ENCODE peak calls at places on chromosomes 6 and 20, in ten cellular contexts. One of them, this sample, is unnamed.

GRCh38 chr6:167093922-167094432 is 28.9 kb upstream of the CCR6 start:
- DNase-seq in mucosa of descending colon: peak
- DNase-seq in activated B cell treated with CpG ODN at 0.5 μM for 24 hours: peak
- DNase-seq in HFFc6: no peak
- DNase-seq in A549: no peak
- DNase-seq in hepatocyte: no peak
- DNase-seq in nephron progenitor cell: no peak
- DNase-seq in WTC11: no peak
- DNase-seq in Calu3: no peak
- DNase-seq in fibroblast of lung: no peak
- DNase-seq in this sample: no peak

GRCh38 chr20:59835448-59836395 is 97.7 kb downstream of the SYCP2 start:
- DNase-seq in nephron progenitor cell: peak
- DNase-seq in hepatocyte: peak
- DNase-seq in A549: no peak
- DNase-seq in WTC11: peak
- DNase-seq in activated B cell treated with CpG ODN at 0.5 μM for 24 hours: no peak
- DNase-seq in Calu3: peak
- DNase-seq in fibroblast of lung: peak
- DNase-seq in HFFc6: no peak
- DNase-seq in mucosa of descending colon: peak
- DNase-seq in this sample: no peak

GRCh38 chr6:29729774-29730328 is 6.6 kb downstream of the HLA-F start:
- DNase-seq in A549: no peak
- DNase-seq in nephron progenitor cell: no peak
- DNase-seq in fibroblast of lung: no peak
- DNase-seq in HFFc6: no peak
- DNase-seq in activated B cell treated with CpG ODN at 0.5 μM for 24 hours: no peak
- DNase-seq in WTC11: no peak
- DNase-seq in hepatocyte: no peak
- DNase-seq in mucosa of descending colon: no peak
- DNase-seq in Calu3: no peak
- DNase-seq in this sample: no peak

GRCh38 chr20:59804347-59804746 is 129.1 kb downstream of the SYCP2 start:
- DNase-seq in A549: no peak
- DNase-seq in mucosa of descending colon: no peak
- DNase-seq in fibroblast of lung: no peak
- DNase-seq in nephron progenitor cell: no peak
- DNase-seq in HFFc6: no peak
- DNase-seq in Calu3: no peak
- DNase-seq in WTC11: no peak
- DNase-seq in hepatocyte: no peak
- DNase-seq in activated B cell treated with CpG ODN at 0.5 μM for 24 hours: no peak
- DNase-seq in this sample: no peak

GRCh38 chr6:72650081-72650745 is 28.3 kb downstream of the KCNQ5 start:
- DNase-seq in HFFc6: peak
- DNase-seq in WTC11: no peak
- DNase-seq in hepatocyte: no peak
- DNase-seq in Calu3: no peak
- DNase-seq in activated B cell treated with CpG ODN at 0.5 μM for 24 hours: no peak
- DNase-seq in nephron progenitor cell: no peak
- DNase-seq in mucosa of descending colon: no peak
- DNase-seq in A549: no peak
- DNase-seq in fibroblast of lung: peak
- DNase-seq in this sample: no peak

GRCh38 chr6:70686548-70687133 is 19.0 kb downstream of the SMAP1 start:
- DNase-seq in fibroblast of lung: peak
- DNase-seq in mucosa of descending colon: peak
- DNase-seq in activated B cell treated with CpG ODN at 0.5 μM for 24 hours: no peak
- DNase-seq in Calu3: no peak
- DNase-seq in nephron progenitor cell: no peak
- DNase-seq in hepatocyte: peak
- DNase-seq in WTC11: no peak
- DNase-seq in A549: peak
- DNase-seq in HFFc6: peak
- DNase-seq in this sample: no peak

GRCh38 chr6:167404385-167405049 is 79.6 kb downstream of the TTLL2 start:
- DNase-seq in mucosa of descending colon: no peak
- DNase-seq in WTC11: no peak
- DNase-seq in nephron progenitor cell: no peak
- DNase-seq in Calu3: no peak
- DNase-seq in A549: no peak
- DNase-seq in activated B cell treated with CpG ODN at 0.5 μM for 24 hours: no peak
- DNase-seq in HFFc6: no peak
- DNase-seq in hepatocyte: no peak
- DNase-seq in fibroblast of lung: no peak
- DNase-seq in this sample: no peak

GRCh38 chr6:82123632-82124031 is 123.9 kb downstream of the IBTK start:
- DNase-seq in A549: no peak
- DNase-seq in WTC11: no peak
- DNase-seq in mucosa of descending colon: no peak
- DNase-seq in HFFc6: no peak
- DNase-seq in Calu3: no peak
- DNase-seq in nephron progenitor cell: no peak
- DNase-seq in activated B cell treated with CpG ODN at 0.5 μM for 24 hours: no peak
- DNase-seq in fibroblast of lung: no peak
- DNase-seq in hepatocyte: no peak
- DNase-seq in this sample: no peak

GRCh38 chr20:40006168-40006860 is 682.7 kb downstream of the MAFB start:
- DNase-seq in WTC11: no peak
- DNase-seq in nephron progenitor cell: no peak
- DNase-seq in A549: no peak
- DNase-seq in HFFc6: no peak
- DNase-seq in fibroblast of lung: no peak
- DNase-seq in mucosa of descending colon: no peak
- DNase-seq in activated B cell treated with CpG ODN at 0.5 μM for 24 hours: no peak
- DNase-seq in Calu3: no peak
- DNase-seq in hepatocyte: no peak
- DNase-seq in this sample: no peak

DNA sequence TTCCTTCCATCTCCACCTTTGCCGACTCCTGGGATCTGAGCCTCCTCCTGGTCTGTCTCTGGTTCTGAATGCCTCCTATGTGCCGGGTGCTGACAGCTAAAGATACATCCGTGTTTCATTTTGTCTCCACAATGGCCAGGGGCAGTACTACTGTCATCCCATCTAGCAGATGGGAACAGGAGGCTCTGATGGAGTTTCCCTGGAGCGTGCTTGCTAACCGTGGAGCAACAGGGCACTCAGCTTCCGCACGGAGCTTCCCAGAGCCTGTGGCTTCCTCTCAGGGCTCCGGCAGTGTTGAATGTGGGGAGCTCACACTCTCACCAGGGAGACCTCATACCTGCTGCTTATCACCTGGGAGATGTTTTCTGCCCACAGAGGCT is 11.9 kb upstream of the NPBWR2 start:
- DNase-seq in WTC11: no peak
- DNase-seq in Calu3: no peak
- DNase-seq in nephron progenitor cell: no peak
- DNase-seq in mucosa of descending colon: no peak
- DNase-seq in hepatocyte: no peak
- DNase-seq in A549: no peak
- DNase-seq in HFFc6: no peak
- DNase-seq in fibroblast of lung: no peak
- DNase-seq in activated B cell treated with CpG ODN at 0.5 μM for 24 hours: no peak
- DNase-seq in this sample: peak
- TF ChIP-seq CTCF in WTC11: no peak
- TF ChIP-seq CTCF in Calu3: no peak
- TF ChIP-seq CTCF in nephron progenitor cell: no peak
- TF ChIP-seq CTCF in mucosa of descending colon: no peak
- TF ChIP-seq CTCF in hepatocyte: no peak
- TF ChIP-seq CTCF in A549: no peak
- TF ChIP-seq CTCF in HFFc6: no peak
- TF ChIP-seq CTCF in fibroblast of lung: no peak
- TF ChIP-seq CTCF in activated B cell treated with CpG ODN at 0.5 μM for 24 hours: no peak
- TF ChIP-seq CTCF in this sample: no peak

GRCh38 chr6:15713325-15713724 is 50.5 kb upstream of the DTNBP1 start:
- DNase-seq in WTC11: no peak
- DNase-seq in mucosa of descending colon: no peak
- DNase-seq in A549: no peak
- DNase-seq in nephron progenitor cell: no peak
- DNase-seq in fibroblast of lung: no peak
- DNase-seq in activated B cell treated with CpG ODN at 0.5 μM for 24 hours: no peak
- DNase-seq in HFFc6: no peak
- DNase-seq in Calu3: no peak
- DNase-seq in hepatocyte: no peak
- DNase-seq in this sample: no peak
- TF ChIP-seq CTCF in WTC11: no peak
- TF ChIP-seq CTCF in mucosa of descending colon: no peak
- TF ChIP-seq CTCF in A549: no peak
- TF ChIP-seq CTCF in nephron progenitor cell: no peak
- TF ChIP-seq CTCF in fibroblast of lung: no peak
- TF ChIP-seq CTCF in activated B cell treated with CpG ODN at 0.5 μM for 24 hours: no peak
- TF ChIP-seq CTCF in HFFc6: no peak
- TF ChIP-seq CTCF in Calu3: no peak
- TF ChIP-seq CTCF in hepatocyte: no peak
- TF ChIP-seq CTCF in this sample: no peak

GRCh38 chr6:43285832-43286231 is 12.2 kb upstream of the SLC22A7 start:
- DNase-seq in hepatocyte: no peak
- DNase-seq in WTC11: no peak
- DNase-seq in mucosa of descending colon: no peak
- DNase-seq in Calu3: no peak
- DNase-seq in A549: no peak
- DNase-seq in activated B cell treated with CpG ODN at 0.5 μM for 24 hours: no peak
- DNase-seq in fibroblast of lung: no peak
- DNase-seq in HFFc6: no peak
- DNase-seq in nephron progenitor cell: no peak
- DNase-seq in this sample: no peak

GRCh38 chr6:43286456-43286994 is 11.5 kb upstream of the SLC22A7 start:
- DNase-seq in mucosa of descending colon: no peak
- DNase-seq in activated B cell treated with CpG ODN at 0.5 μM for 24 hours: no peak
- DNase-seq in fibroblast of lung: no peak
- DNase-seq in HFFc6: no peak
- DNase-seq in A549: no peak
- DNase-seq in nephron progenitor cell: no peak
- DNase-seq in WTC11: no peak
- DNase-seq in Calu3: no peak
- DNase-seq in hepatocyte: no peak
- DNase-seq in this sample: no peak

GRCh38 chr6:43287717-43288679 is 10.1 kb upstream of the SLC22A7 start:
- DNase-seq in hepatocyte: no peak
- DNase-seq in WTC11: no peak
- DNase-seq in fibroblast of lung: no peak
- DNase-seq in mucosa of descending colon: no peak
- DNase-seq in Calu3: no peak
- DNase-seq in A549: no peak
- DNase-seq in activated B cell treated with CpG ODN at 0.5 μM for 24 hours: no peak
- DNase-seq in HFFc6: no peak
- DNase-seq in nephron progenitor cell: no peak
- DNase-seq in this sample: no peak

GRCh38 chr6:43285415-43285814 is 12.6 kb upstream of the SLC22A7 start:
- DNase-seq in nephron progenitor cell: no peak
- DNase-seq in hepatocyte: no peak
- DNase-seq in activated B cell treated with CpG ODN at 0.5 μM for 24 hours: no peak
- DNase-seq in HFFc6: no peak
- DNase-seq in WTC11: no peak
- DNase-seq in Calu3: no peak
- DNase-seq in A549: no peak
- DNase-seq in fibroblast of lung: no peak
- DNase-seq in mucosa of descending colon: no peak
- DNase-seq in this sample: no peak

DNA sequence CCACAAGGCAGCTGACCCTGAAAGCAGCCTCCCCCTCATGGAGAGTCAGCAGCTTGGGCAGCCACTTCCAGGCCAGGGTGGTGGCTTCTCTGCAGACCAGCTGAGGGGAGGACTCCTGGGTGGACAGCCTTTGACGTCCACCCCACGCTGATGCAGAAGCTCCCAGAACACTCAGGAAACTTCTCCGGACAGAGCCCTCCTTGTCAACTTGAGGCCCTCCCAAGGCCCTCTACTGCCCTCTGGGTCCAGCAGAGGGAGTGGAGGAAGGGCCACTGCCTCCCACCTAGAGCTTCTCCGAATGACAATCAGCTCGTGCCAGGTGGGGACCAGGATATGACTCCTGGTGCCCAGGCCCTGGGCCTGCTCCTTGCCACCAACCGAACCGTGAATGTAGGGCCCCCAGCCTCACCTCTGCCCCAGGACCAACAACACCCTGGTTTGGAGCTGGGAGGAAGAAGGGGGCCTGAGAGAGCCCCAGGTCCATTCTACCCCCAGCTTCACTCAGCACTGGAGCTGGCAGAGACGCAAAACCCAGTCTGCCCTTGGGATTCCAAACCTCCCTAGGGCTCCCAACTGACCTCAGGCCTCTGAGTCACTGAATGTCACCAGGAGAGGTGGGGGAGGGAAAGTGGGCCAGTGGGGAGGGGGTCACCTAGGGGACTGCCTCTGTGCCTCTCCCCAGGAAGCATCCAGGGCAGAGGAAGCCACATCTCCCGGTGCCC is 10.9 kb upstream of the SLC22A7 start:
- DNase-seq in WTC11: no peak
- DNase-seq in Calu3: no peak
- DNase-seq in A549: no peak
- DNase-seq in fibroblast of lung: no peak
- DNase-seq in activated B cell treated with CpG ODN at 0.5 μM for 24 hours: no peak
- DNase-seq in HFFc6: no peak
- DNase-seq in mucosa of descending colon: no peak
- DNase-seq in hepatocyte: no peak
- DNase-seq in nephron progenitor cell: no peak
- DNase-seq in this sample: no peak
- TF ChIP-seq CTCF in WTC11: no peak
- TF ChIP-seq CTCF in Calu3: no peak
- TF ChIP-seq CTCF in A549: no peak
- TF ChIP-seq CTCF in fibroblast of lung: no peak
- TF ChIP-seq CTCF in activated B cell treated with CpG ODN at 0.5 μM for 24 hours: no peak
- TF ChIP-seq CTCF in HFFc6: no peak
- TF ChIP-seq CTCF in mucosa of descending colon: no peak
- TF ChIP-seq CTCF in hepatocyte: peak
- TF ChIP-seq CTCF in nephron progenitor cell: peak
- TF ChIP-seq CTCF in this sample: no peak

GRCh38 chr20:62329389-62330377 is 26.9 kb downstream of the ADRM1 start:
- DNase-seq in activated B cell treated with CpG ODN at 0.5 μM for 24 hours: no peak
- DNase-seq in nephron progenitor cell: no peak
- DNase-seq in hepatocyte: no peak
- DNase-seq in mucosa of descending colon: no peak
- DNase-seq in HFFc6: no peak
- DNase-seq in A549: no peak
- DNase-seq in fibroblast of lung: no peak
- DNase-seq in WTC11: no peak
- DNase-seq in Calu3: no peak
- DNase-seq in this sample: no peak

GRCh38 chr20:62326559-62326958 is 23.8 kb downstream of the ADRM1 start:
- DNase-seq in HFFc6: no peak
- DNase-seq in mucosa of descending colon: no peak
- DNase-seq in A549: no peak
- DNase-seq in activated B cell treated with CpG ODN at 0.5 μM for 24 hours: no peak
- DNase-seq in nephron progenitor cell: no peak
- DNase-seq in Calu3: no peak
- DNase-seq in WTC11: no peak
- DNase-seq in hepatocyte: no peak
- DNase-seq in fibroblast of lung: no peak
- DNase-seq in this sample: no peak

GRCh38 chr20:62326959-62327725 is 24.3 kb downstream of the ADRM1 start:
- DNase-seq in fibroblast of lung: no peak
- DNase-seq in nephron progenitor cell: no peak
- DNase-seq in A549: no peak
- DNase-seq in mucosa of descending colon: no peak
- DNase-seq in hepatocyte: no peak
- DNase-seq in HFFc6: no peak
- DNase-seq in activated B cell treated with CpG ODN at 0.5 μM for 24 hours: no peak
- DNase-seq in Calu3: no peak
- DNase-seq in WTC11: no peak
- DNase-seq in this sample: no peak

GRCh38 chr20:62328684-62329388 is 26.0 kb downstream of the ADRM1 start:
- DNase-seq in Calu3: no peak
- DNase-seq in nephron progenitor cell: no peak
- DNase-seq in A549: no peak
- DNase-seq in activated B cell treated with CpG ODN at 0.5 μM for 24 hours: no peak
- DNase-seq in WTC11: no peak
- DNase-seq in HFFc6: no peak
- DNase-seq in hepatocyte: no peak
- DNase-seq in fibroblast of lung: no peak
- DNase-seq in mucosa of descending colon: no peak
- DNase-seq in this sample: no peak

GRCh38 chr20:62327726-62328495 is 25.1 kb downstream of the ADRM1 start:
- DNase-seq in mucosa of descending colon: no peak
- DNase-seq in nephron progenitor cell: no peak
- DNase-seq in HFFc6: no peak
- DNase-seq in hepatocyte: no peak
- DNase-seq in activated B cell treated with CpG ODN at 0.5 μM for 24 hours: no peak
- DNase-seq in fibroblast of lung: no peak
- DNase-seq in Calu3: no peak
- DNase-seq in A549: no peak
- DNase-seq in WTC11: no peak
- DNase-seq in this sample: no peak
- TF ChIP-seq CTCF in mucosa of descending colon: no peak
- TF ChIP-seq CTCF in nephron progenitor cell: no peak
- TF ChIP-seq CTCF in HFFc6: no peak
- TF ChIP-seq CTCF in hepatocyte: no peak
- TF ChIP-seq CTCF in activated B cell treated with CpG ODN at 0.5 μM for 24 hours: no peak
- TF ChIP-seq CTCF in fibroblast of lung: no peak
- TF ChIP-seq CTCF in Calu3: no peak
- TF ChIP-seq CTCF in A549: no peak
- TF ChIP-seq CTCF in WTC11: no peak
- TF ChIP-seq CTCF in this sample: no peak